ENCODE peak calls at places on chromosomes 6 and 20, in ten cellular contexts. B is upper lobe of right lung; Y is PC-3; K is cardiac muscle cell; S is GM23338; Z is CD8-positive, alpha-beta memory T cell; G is HepG2; D is uterus; C is thoracic aorta; H is OCI-LY7. A is an unnamed sample.

GRCh38 chr6:160756871-160757270 is 54.8 kb downstream of the PLG start:
- DNase-seq in H (no peak), K (peak; percentile 9), D (no peak), C (no peak), S (no peak), G (no peak), B (no peak), Z (no peak), Y (no peak), A (no peak)

GRCh38 chr20:57047281-57048026 is 219.0 kb downstream of the BMP7 start:
- DNase-seq in H (peak; percentile 5), B (peak; percentile 45), C (no peak), D (no peak), G (peak; percentile 34), K (no peak), Y (peak; percentile 58), S (no peak), Z (no peak), A (no peak)

GRCh38 chr20:49319204-49319809 is 41.5 kb upstream of the ZNFX1 start:
- DNase-seq in G (no peak), B (no peak), Z (no peak), S (peak; percentile 18), D (no peak), K (no peak), Y (no peak), C (no peak), H (no peak), A (no peak)

GRCh38 chr20:5511930-5512329 is 195.2 kb upstream of the PROKR2 start:
- DNase-seq in G (no peak), H (no peak), B (no peak), Z (no peak), K (no peak), D (no peak), Y (no peak), C (no peak), S (no peak), A (no peak)

GRCh38 chr6:16278048-16278724 is 39.8 kb downstream of the GMPR start:
- DNase-seq in Z (no peak), K (peak; percentile 26), S (no peak), H (no peak), D (no peak), G (no peak), B (no peak), Y (peak; percentile 64), C (no peak), A (no peak)

GRCh38 chr20:59453634-59454241 is 150.6 kb upstream of the PHACTR3 start:
- DNase-seq in C (no peak), K (no peak), Y (no peak), S (no peak), Z (no peak), D (no peak), B (no peak), G (no peak), H (no peak), A (no peak)

GRCh38 chr6:3517350-3517749 is 60.5 kb upstream of the SLC22A23 start:
- DNase-seq in H (no peak), C (no peak), K (no peak), Y (peak; percentile 80), B (no peak), S (no peak), Z (no peak), D (no peak), G (no peak), A (no peak)

GRCh38 chr6:134814076-134814709 is 135.7 kb downstream of the ALDH8A1 start:
- DNase-seq in C (no peak), K (no peak), S (no peak), D (no peak), Z (no peak), H (no peak), G (no peak), B (no peak), Y (peak; percentile 80), A (peak; percentile 60)

GRCh38 chr6:157962601-157963084 is 19.0 kb upstream of the SYNJ2 start:
- DNase-seq in G (no peak), D (no peak), B (no peak), H (no peak), Y (no peak), S (no peak), K (no peak), Z (no peak), C (no peak), A (peak; percentile 22)

GRCh38 chr6:35739645-35740517 is 3.0 kb downstream of the ARMC12 start:
- DNase-seq in D (no peak), K (no peak), B (no peak), Z (no peak), H (no peak), Y (no peak), S (peak; percentile 74), C (no peak), G (peak; percentile 94), A (no peak)

GRCh38 chr6:1554881-1555569 is 54.7 kb upstream of the FOXC1 start:
- DNase-seq in S (peak; percentile 65), Y (peak; percentile 46), G (no peak), Z (peak; percentile 60), B (peak; percentile 88), C (no peak), D (peak; percentile 23), K (peak; percentile 47), H (no peak), A (peak; percentile 89)

GRCh38 chr6:110537208-110538123 is 61.1 kb upstream of the SLC22A16 start:
- DNase-seq in K (no peak), B (no peak), S (no peak), C (no peak), Z (no peak), H (no peak), G (peak; percentile 73), D (no peak), Y (peak; percentile 93), A (no peak)

GRCh38 chr20:11136691-11137090 is 462.9 kb upstream of the JAG1 start:
- DNase-seq in Z (no peak), G (no peak), Y (no peak), D (no peak), C (no peak), K (no peak), H (no peak), S (no peak), B (no peak), A (no peak)

GRCh38 chr6:11772109-11772830 is 6.3 kb downstream of the ADTRP start:
- DNase-seq in S (no peak), K (no peak), C (no peak), H (no peak), G (no peak), B (no peak), Z (no peak), Y (peak; percentile 95), D (peak; percentile 33), A (peak; percentile 81)

GRCh38 chr6:136923116-136923953 is 1.2 kb downstream of the SLC35D3 start:
- DNase-seq in Z (no peak), Y (no peak), S (peak; percentile 76), D (no peak), B (no peak), C (no peak), K (no peak), H (no peak), G (no peak), A (peak; percentile 41)

GRCh38 chr6:39543117-39543516 is 182.1 kb downstream of the KIF6 start:
- DNase-seq in C (peak; percentile 19), D (peak; percentile 23), Y (no peak), S (no peak), K (no peak), Z (no peak), H (no peak), G (no peak), B (no peak), A (no peak)

GRCh38 chr6:21808045-21808470 is 214.5 kb downstream of the SOX4 start:
- DNase-seq in C (peak; percentile 8), S (no peak), K (no peak), D (peak; percentile 57), Y (peak; percentile 65), Z (no peak), H (no peak), G (no peak), B (no peak), A (no peak)

GRCh38 chr20:41307021-41307420 is 10.5 kb downstream of the ZHX3 start:
- DNase-seq in B (no peak), G (no peak), H (no peak), K (no peak), Y (no peak), S (no peak), Z (no peak), D (no peak), C (no peak), A (no peak)

GRCh38 chr6:37535701-37536461 is 36.2 kb upstream of the CCDC167 start:
- DNase-seq in D (no peak), B (no peak), S (peak; percentile 64), Y (peak; percentile 40), K (peak; percentile 52), Z (peak; percentile 55), G (no peak), C (no peak), H (peak; percentile 45), A (no peak)

GRCh38 chr20:62920039-62920645 is 6.2 kb downstream of the DIDO1 start:
- DNase-seq in B (no peak), C (no peak), D (no peak), Y (no peak), K (peak; percentile 14), G (no peak), H (no peak), S (no peak), Z (no peak), A (no peak)
- H3K4me1 ChIP-seq in B (peaks cover 97% of the 10 kb centered on the region), C (peaks cover 98% of the 10 kb centered on the region), D (peaks cover 8% of the 10 kb centered on the region), Y (peaks cover 26% of the 10 kb centered on the region), K (peaks cover 37% of the 10 kb centered on the region), G (peaks cover 86% of the 10 kb centered on the region), H (peaks cover 95% of the 10 kb centered on the region), S (peaks cover 99% of the 10 kb centered on the region), Z (peaks cover 96% of the 10 kb centered on the region), A (peaks cover 32% of the 10 kb centered on the region)

GRCh38 chr20:36542516-36543186 is 1.3 kb downstream of the MYL9 start:
- DNase-seq in K (no peak), G (no peak), S (no peak), Z (no peak), H (no peak), B (no peak), Y (no peak), C (no peak), D (no peak), A (no peak)
- H3K4me3 ChIP-seq in K (peak overlapping the region; percentile 67), G (no peak overlapping the region), S (peak overlapping the region; percentile 82), Z (no peak overlapping the region), H (no peak overlapping the region), B (peak overlapping the region; percentile 69), Y (no peak overlapping the region), C (peak overlapping the region; percentile 91), D (peak overlapping the region; percentile 95), A (peak overlapping the region; percentile 86)

GRCh38 chr20:62371588-62372041 is 4.5 kb upstream of the LAMA5 start:
- DNase-seq in G (no peak), H (no peak), C (no peak), S (no peak), Z (no peak), D (no peak), K (no peak), Y (no peak), B (no peak), A (no peak)
- H3K4me1 ChIP-seq in G (peaks cover 75% of the 10 kb centered on the region), H (peaks cover 20% of the 10 kb centered on the region), C (peaks cover 78% of the 10 kb centered on the region), S (peaks cover 31% of the 10 kb centered on the region), Z (peaks cover 12% of the 10 kb centered on the region), D (peaks cover 5% of the 10 kb centered on the region), K (peaks cover 52% of the 10 kb centered on the region), Y (peaks cover 41% of the 10 kb centered on the region), B (peaks cover 62% of the 10 kb centered on the region), A (peaks cover 79% of the 10 kb centered on the region)

DNA sequence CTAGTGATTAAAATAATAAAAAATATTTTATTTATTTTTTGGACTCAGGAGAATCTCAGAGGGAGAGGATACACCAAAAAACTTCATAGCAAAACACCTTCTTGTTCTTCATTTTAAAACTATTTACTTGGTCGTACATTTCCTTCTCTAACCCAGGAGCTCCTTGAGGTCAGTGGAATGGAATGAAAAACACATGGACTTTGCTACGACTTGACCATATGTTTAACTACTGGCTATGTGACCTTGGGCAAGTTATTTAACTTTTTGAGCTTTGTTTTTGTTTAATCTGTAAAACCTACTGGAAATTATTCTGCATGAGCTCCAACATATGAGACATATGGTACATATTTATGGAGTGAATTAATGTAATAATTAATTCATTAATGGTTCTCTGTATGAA is 1005.5 kb upstream of the CITED2 start:
- DNase-seq in C (no peak), K (no peak), H (no peak), Z (no peak), D (no peak), S (no peak), B (no peak), G (peak; percentile 81), Y (no peak), A (no peak)
- H3K4me3 ChIP-seq in C (no peak overlapping the region), K (no peak overlapping the region), H (no peak overlapping the region), Z (no peak overlapping the region), D (no peak overlapping the region), S (no peak overlapping the region), B (no peak overlapping the region), G (no peak overlapping the region), Y (no peak overlapping the region), A (no peak overlapping the region)